ENCODE peak calls at places on chromosomes 16 and 17, in five cellular contexts. Y, G, O, Z and S are unnamed samples.

GRCh38 chr17:4497101-4497824 is 1.4 kb upstream of the SPNS2 start:
- DNase-seq in Z (peak), G (peak), O (no peak), Y (no peak), S (peak)

GRCh38 chr16:23014592-23014991 is 134.7 kb downstream of the USP31 start:
- DNase-seq in O (no peak), Z (no peak), Y (no peak), G (no peak), S (no peak)

GRCh38 chr17:60594747-60595146 is 5.2 kb upstream of the PPM1D start:
- DNase-seq in O (no peak), G (no peak), Z (no peak), Y (no peak), S (no peak)

GRCh38 chr17:13996758-13997157 is 72.5 kb upstream of the COX10 start:
- DNase-seq in Y (no peak), Z (no peak), O (no peak), G (no peak), S (no peak)

GRCh38 chr17:46974086-46974485 is 5.0 kb downstream of the RPRML start:
- DNase-seq in Z (no peak), Y (no peak), O (peak), G (no peak), S (no peak)

GRCh38 chr16:6038966-6039530 is 941.5 kb upstream of the EEF2KMT start:
- DNase-seq in O (no peak), Y (no peak), Z (no peak), G (no peak), S (no peak)

GRCh38 chr16:73405851-73406250 is 357.9 kb upstream of the ZFHX3 start:
- DNase-seq in G (no peak), Y (no peak), O (no peak), Z (no peak), S (no peak)

GRCh38 chr17:77498875-77499698 is 358.3 kb downstream of the SEC14L1 start:
- DNase-seq in Y (no peak), Z (no peak), G (no peak), O (no peak), S (no peak)

GRCh38 chr17:49775546-49776260 is 11.8 kb upstream of the FAM117A start:
- DNase-seq in Y (no peak), G (peak), O (no peak), Z (no peak), S (no peak)

GRCh38 chr17:7862692-7863437 is 5.1 kb downstream of the CYB5D1 start:
- DNase-seq in G (peak), Y (no peak), O (no peak), Z (peak), S (no peak)

GRCh38 chr17:60315650-60316049 is 76.3 kb downstream of the USP32 start:
- DNase-seq in Y (no peak), O (no peak), Z (no peak), G (no peak), S (no peak)

GRCh38 chr17:16304832-16305231 is 48.4 kb downstream of the CENPV start:
- DNase-seq in G (peak), O (no peak), Z (peak), Y (no peak), S (no peak)

GRCh38 chr16:50246299-50247122 is 19.8 kb upstream of the ADCY7 start:
- DNase-seq in O (no peak), Y (no peak), Z (no peak), G (no peak), S (no peak)

GRCh38 chr17:60435244-60436170 is 13.2 kb downstream of the CHCT1 start:
- DNase-seq in O (no peak), Y (no peak), G (peak), Z (peak), S (peak)

GRCh38 chr16:68070249-68070725 is 14.9 kb upstream of the NFATC3 start:
- DNase-seq in Y (no peak), G (no peak), O (no peak), Z (peak), S (no peak)

GRCh38 chr16:64094170-64094960 is 1027.5 kb downstream of the CDH11 start:
- DNase-seq in O (no peak), Z (no peak), G (peak), Y (no peak), S (no peak)

GRCh38 chr16:27506771-27507170 is 42.9 kb downstream of the GTF3C1 start:
- DNase-seq in Z (no peak), G (no peak), Y (no peak), O (no peak), S (no peak)

DNA sequence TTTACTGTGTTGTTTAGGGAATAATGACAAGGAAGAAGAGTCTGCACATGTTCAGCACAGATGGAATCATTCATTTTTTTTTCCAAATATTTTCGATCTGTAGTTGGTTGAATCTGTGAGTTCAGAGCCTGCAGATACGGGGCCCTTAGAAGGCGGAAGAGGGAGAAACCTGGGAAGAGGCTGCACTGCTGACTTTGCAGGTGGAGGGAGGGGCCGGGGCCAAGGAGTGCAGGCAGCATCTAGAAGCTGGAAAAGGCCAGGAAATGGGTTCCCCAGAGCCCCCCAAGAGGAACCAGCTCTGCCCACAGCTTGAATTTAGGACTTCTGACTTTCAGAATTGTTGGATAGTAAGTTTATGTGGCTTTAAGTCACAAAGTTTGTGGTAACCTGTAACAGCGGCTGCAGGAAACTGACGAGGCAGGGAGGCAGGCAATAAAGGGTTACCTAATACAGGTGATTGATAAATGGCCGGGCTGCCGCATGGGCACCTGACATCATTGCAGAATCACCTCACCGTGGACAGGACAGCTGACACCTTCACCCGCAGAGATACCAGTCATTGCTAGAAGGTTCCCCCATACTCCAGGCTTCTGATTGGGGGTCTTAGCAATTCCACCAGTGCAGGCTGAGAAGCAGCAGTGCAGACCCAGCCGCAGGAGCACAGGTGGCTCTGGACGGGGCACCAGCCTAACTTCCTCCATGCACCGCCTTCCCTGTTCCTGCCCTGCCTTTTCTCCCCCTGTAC is 181.3 kb downstream of the IRF8 start:
- DNase-seq in Z (no peak), G (no peak), O (peak), Y (no peak), S (peak)
- TF ChIP-seq CTCF in Z (no peak), G (no peak), O (no peak), Y (no peak), S (no peak)

DNA sequence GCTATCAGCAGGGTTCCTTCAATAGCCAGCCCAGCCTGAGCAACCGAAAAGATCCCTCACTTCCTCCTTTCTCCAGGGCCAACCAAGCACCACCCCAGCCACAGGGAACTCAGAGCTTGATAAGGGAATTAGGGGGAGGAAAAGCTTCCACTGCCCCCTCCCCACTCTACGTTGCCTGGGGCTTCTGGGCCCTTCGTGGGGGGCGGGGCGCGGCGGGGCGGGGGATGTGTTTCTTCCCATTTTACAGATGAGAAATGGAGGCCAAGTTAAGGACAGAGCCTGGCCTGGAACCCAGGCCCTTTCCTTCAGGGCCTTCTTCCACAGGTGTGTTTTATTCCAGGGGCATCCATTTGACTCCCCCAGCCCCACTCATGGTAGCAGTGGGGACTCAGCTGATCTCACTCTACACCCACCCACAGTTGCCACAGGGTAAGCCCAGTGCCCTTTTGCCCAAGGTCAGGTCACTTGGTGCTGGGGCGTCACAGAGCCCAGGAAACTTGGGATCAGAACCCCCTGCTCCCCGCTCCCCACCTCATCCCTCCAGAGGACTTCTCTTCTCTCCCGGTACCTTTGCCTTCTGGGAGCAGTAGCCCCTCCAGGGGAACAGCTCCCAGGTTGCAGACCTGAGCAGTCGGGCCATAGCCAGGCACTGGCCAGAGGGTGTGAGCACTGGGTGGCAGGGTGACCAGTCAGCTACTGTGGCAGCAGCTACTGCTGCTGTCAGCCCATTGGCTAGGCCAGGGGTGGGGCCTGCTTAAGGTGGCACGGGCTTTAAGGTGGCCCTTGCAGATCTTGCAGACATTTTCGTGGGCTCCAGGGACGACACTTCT is at the start of gene LDHD:
- DNase-seq in Z (no peak), O (peak), Y (no peak), G (peak), S (peak)
- H3K27ac ChIP-seq in Z (no peak), O (peak), Y (peak), G (no peak), S (peak)

DNA sequence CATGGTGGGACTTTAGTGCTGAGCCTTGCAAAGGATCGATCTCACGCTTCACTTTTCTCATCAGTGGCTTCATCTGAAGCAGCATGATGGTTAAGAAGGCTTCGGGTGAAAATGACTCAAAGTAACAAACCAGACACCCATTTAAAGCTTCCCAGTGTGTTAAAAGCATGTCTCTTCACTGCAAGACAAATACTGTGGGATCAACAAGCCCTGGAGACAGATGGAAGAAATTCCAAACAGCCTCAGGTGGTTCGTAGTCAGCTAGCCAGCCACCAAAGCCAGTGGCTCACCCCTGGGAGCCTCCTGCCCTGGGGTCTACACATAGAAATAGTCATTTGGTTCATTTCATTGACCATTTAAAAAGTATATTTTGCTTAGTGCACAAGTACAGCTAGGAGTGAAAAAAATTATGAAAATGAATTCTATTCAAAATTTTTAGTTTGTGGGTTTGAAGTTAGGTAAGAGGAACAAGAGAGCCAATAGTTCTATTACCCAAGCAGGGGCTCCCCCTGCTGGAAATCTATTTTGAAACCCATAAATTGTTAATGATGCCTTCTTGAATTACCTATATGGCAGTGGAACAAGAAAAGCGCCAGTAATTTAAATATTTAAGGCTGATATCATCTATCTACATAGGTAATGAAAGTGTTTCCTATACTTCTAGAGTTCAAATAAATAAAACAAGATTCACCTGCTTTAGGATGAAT is 51.6 kb downstream of the PMP22 start:
- DNase-seq in Z (peak), O (no peak), G (no peak), Y (no peak), S (no peak)
- TF ChIP-seq CTCF in Z (peak), O (no peak), G (peak), Y (no peak), S (peak)

GRCh38 chr16:87343753-87344050 is 26.5 kb upstream of the C16orf95 start:
- DNase-seq in Y (no peak), G (no peak), O (no peak), Z (no peak), S (no peak)
- H3K27ac ChIP-seq in Y (no peak), G (no peak), O (no peak), Z (no peak), S (peak)

GRCh38 chr17:81821147-81821546 is 11.9 kb downstream of the MCRIP1 start:
- DNase-seq in Z (no peak), O (no peak), Y (no peak), G (no peak), S (no peak)

GRCh38 chr17:81822996-81823799 is 9.9 kb downstream of the MCRIP1 start:
- DNase-seq in Y (no peak), Z (no peak), O (no peak), G (no peak), S (no peak)

GRCh38 chr17:81819648-81820171 is 13.4 kb downstream of the MCRIP1 start:
- DNase-seq in G (no peak), Z (no peak), Y (no peak), O (no peak), S (no peak)

GRCh38 chr17:81822312-81822637 is 10.8 kb downstream of the MCRIP1 start:
- DNase-seq in Z (no peak), G (no peak), Y (no peak), O (no peak), S (no peak)

DNA sequence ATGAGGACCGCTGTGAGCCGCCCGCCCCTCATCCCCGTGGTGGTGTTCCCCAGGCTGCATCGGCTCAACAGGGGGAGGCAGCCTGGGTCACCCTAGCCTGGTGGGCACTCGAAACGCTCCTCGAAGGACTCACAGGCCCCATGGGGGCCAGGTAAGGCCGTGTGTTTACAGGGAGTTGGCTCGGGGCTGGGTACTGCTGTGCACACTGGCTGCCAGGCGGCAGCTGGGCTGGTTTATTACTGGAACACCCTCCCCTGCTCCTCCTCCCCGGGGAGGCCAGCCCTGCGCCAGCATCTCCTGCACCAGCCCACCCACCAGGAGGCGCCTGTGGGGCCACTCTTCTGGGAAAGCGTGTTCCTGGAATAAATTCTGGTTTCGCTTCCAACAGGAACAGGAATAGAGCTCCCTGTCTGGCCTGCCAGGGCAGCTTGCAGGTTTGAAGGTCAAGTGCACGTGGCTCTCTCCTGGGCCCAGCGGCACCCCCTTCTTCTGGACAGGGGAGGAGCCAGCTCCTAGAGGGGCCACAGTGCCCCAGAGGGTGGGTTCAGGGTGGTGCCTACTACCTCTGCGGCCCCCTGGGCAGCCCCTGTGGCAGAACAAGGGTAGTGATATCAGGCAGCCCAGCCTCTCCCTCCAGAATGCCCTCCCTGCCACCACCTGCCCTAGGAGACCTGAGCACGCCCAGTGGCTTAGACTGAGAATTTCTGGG is 11.3 kb downstream of the MCRIP1 start:
- DNase-seq in Y (no peak), G (peak), Z (no peak), O (peak), S (peak)
- TF ChIP-seq CTCF in Y (peak), G (peak), Z (peak), O (peak), S (peak)

DNA sequence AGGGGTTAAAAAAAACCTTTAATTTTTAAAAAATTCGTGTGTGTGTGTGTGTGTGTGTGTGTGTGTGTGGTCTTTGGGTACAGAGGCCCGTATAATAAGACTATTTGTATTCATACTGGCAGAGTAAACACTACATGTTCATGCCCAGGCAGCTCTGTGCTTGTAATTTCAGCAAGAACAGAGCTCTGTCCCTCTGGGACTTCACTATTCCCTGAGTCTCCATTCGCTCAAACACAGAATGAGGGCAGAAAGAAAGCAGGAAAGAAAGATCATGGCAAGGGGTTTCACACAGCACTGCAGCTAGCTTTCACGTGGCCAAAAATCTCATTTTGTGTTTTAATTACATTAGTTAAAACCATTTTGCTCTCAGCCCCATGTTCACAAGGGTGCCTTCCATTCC is 198.6 kb upstream of the C17orf78 start:
- DNase-seq in Z (no peak), G (no peak), O (no peak), Y (no peak), S (no peak)
- H3K27ac ChIP-seq in Z (no peak), G (no peak), O (peak), Y (no peak), S (peak)

DNA sequence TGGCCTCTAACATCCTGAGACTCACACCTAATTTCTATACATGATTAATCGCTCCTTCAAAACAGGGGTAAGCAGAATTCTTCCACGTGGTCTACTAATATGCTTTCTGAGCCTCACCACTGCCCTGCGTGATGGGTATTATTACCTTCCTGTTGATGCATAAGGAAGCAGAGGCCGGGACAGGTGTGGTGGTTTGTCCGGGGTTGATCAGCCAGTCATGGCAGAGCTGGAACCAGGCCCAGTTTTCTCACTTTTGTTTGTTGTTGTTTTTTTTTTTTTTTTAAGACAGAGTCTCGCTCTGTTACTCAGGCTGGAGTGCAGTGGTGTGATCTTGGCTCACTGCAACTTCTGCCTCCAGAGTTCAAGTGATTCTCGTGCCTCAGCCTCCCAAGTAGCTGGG is 31.2 kb downstream of the RNF135 start:
- DNase-seq in O (no peak), Z (no peak), Y (no peak), G (no peak), S (no peak)
- TF ChIP-seq CTCF in O (no peak), Z (no peak), Y (no peak), G (no peak), S (no peak)

DNA sequence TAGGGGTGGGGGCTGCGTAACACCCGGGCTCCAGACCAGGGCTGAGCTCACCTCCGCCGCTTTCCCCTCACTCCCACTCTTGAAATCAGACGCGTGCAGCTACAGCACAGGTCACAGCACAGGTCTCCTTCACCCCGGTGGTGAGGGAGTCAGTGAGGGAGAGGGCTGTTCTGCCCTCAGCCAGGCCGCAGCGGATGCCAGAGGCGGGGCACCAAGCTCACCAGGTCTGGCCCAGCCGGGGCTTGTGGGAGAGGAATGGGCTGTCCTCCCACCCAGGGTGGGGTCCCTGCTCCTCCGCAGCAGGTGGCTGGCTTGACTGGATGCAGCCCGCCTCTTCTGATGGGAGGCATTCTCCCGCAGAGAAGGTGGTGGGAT is 34.0 kb downstream of the COX4I1 start:
- DNase-seq in O (no peak), G (no peak), Y (no peak), Z (no peak), S (no peak)
- H3K27ac ChIP-seq in O (no peak), G (no peak), Y (no peak), Z (no peak), S (no peak)

GRCh38 chr17:69524854-69525253 is 110.4 kb downstream of the MAP2K6 start:
- DNase-seq in O (no peak), G (no peak), Y (no peak), Z (no peak), S (no peak)
- TF ChIP-seq CTCF in O (no peak), G (no peak), Y (no peak), Z (peak), S (no peak)